ENCODE peak calls at places on chromosome 21, in six cellular contexts. S, O, R, Y, I and W are unnamed samples.
A peak's percentile ranks its signal among the peaks of the same experiment; 100 is the strongest.

GRCh38 chr21:35508389-35508888 is 459.3 kb upstream of the RUNX1 start:
- DNase-seq in O (no peak), I (peak; percentile 17), R (peak; percentile 56), Y (peak; percentile 42), S (no peak), W (no peak)

GRCh38 chr21:40769231-40769630 is 77.7 kb downstream of the DSCAM start:
- DNase-seq in O (no peak), S (no peak), Y (no peak), R (no peak), I (no peak), W (no peak)

GRCh38 chr21:32325706-32326105 is 27.1 kb downstream of the MRAP start:
- DNase-seq in I (no peak), R (no peak), O (no peak), Y (no peak), S (no peak), W (no peak)

GRCh38 chr21:32413697-32414578 is 1.4 kb downstream of the EVA1C start:
- DNase-seq in O (no peak), I (no peak), R (peak; percentile 46), Y (no peak), S (no peak), W (no peak)

GRCh38 chr21:33109574-33110339 is 39.8 kb downstream of the OLIG1 start:
- DNase-seq in R (peak; percentile 19), Y (no peak), S (no peak), I (no peak), O (no peak), W (no peak)

GRCh38 chr21:38806942-38807284 is 1.2 kb downstream of the ETS2 start:
- DNase-seq in O (no peak), R (no peak), Y (no peak), S (no peak), I (no peak), W (no peak)

GRCh38 chr21:31804008-31804394 is 68.8 kb upstream of the HUNK start:
- DNase-seq in R (no peak), S (no peak), I (no peak), Y (no peak), O (no peak), W (no peak)

GRCh38 chr21:15526793-15527192 is 203.0 kb upstream of the USP25 start:
- DNase-seq in O (no peak), R (no peak), S (no peak), Y (no peak), I (no peak), W (no peak)

GRCh38 chr21:45075606-45076244 is 1.3 kb downstream of the ADARB1 start:
- DNase-seq in I (no peak), Y (no peak), R (no peak), S (no peak), O (no peak), W (no peak)

GRCh38 chr21:43864806-43865470 is at the start of gene AGPAT3:
- DNase-seq in R (no peak), S (no peak), I (no peak), Y (no peak), O (peak; percentile 34), W (no peak)

GRCh38 chr21:46214478-46215340 is 13.9 kb downstream of the LSS start:
- DNase-seq in O (no peak), Y (no peak), S (no peak), I (no peak), R (no peak), W (no peak)

GRCh38 chr21:31136891-31137290 is 98.6 kb upstream of the KRTAP19-8 start:
- DNase-seq in Y (no peak), I (no peak), R (no peak), O (no peak), S (no peak), W (no peak)

GRCh38 chr21:26918318-26919065 is 48.4 kb downstream of the ADAMTS5 start:
- DNase-seq in S (peak; percentile 82), R (no peak), Y (no peak), I (no peak), O (no peak), W (no peak)

GRCh38 chr21:44972301-44972814 is 32.5 kb downstream of the SLX9 start:
- DNase-seq in I (no peak), O (no peak), Y (no peak), R (no peak), S (no peak), W (peak; percentile 60)

GRCh38 chr21:28768753-28769152 is 223.9 kb downstream of the LTN1 start:
- DNase-seq in R (no peak), Y (no peak), O (no peak), I (no peak), S (no peak), W (no peak)

GRCh38 chr21:24781146-24781545 is 826.1 kb downstream of the MRPL39 start:
- DNase-seq in O (no peak), S (no peak), Y (no peak), R (no peak), I (no peak), W (no peak)

GRCh38 chr21:45986316-45987051 is 4.9 kb downstream of the COL6A1 start:
- DNase-seq in Y (no peak), O (no peak), S (no peak), R (no peak), I (no peak), W (no peak)

GRCh38 chr21:17784604-17785402 is 34.4 kb downstream of the C21orf91 start:
- DNase-seq in I (no peak), Y (no peak), O (peak; percentile 18), S (no peak), R (no peak), W (no peak)

GRCh38 chr21:24895885-24896734 is 711.2 kb downstream of the MRPL39 start:
- DNase-seq in I (peak; percentile 29), O (no peak), Y (no peak), S (no peak), R (no peak), W (peak; percentile 32)

GRCh38 chr21:42145569-42146250 is 73.2 kb upstream of the ABCG1 start:
- DNase-seq in O (peak; percentile 59), I (peak; percentile 68), Y (peak; percentile 35), R (peak; percentile 29), S (no peak), W (peak; percentile 65)

GRCh38 chr21:15293251-15293650 is 228.5 kb upstream of the NRIP1 start:
- DNase-seq in Y (no peak), S (peak; percentile 37), R (peak; percentile 83), O (no peak), I (peak; percentile 45), W (no peak)

GRCh38 chr21:38938343-38938742 is 132.6 kb downstream of the ETS2 start:
- DNase-seq in I (peak; percentile 23), Y (no peak), S (no peak), O (no peak), R (no peak), W (no peak)

GRCh38 chr21:25515484-25516405 is 91.5 kb downstream of the MRPL39 start:
- DNase-seq in S (no peak), I (no peak), R (no peak), O (no peak), Y (no peak), W (peak; percentile 61)